ENCODE peak calls at places on chromosomes 1 and 21, in four cellular contexts. P is cardiac muscle cell, J is MM.1S, T is body of pancreas. G is an unnamed sample.

GRCh38 chr1:32071758-32072621 is 749 bp upstream of the TMEM39B start:
- DNase-seq in P (peak; percentile 70), J (no peak), T (no peak), G (no peak)

GRCh38 chr1:56819393-56819899 is at the start of gene FYB2:
- DNase-seq in P (no peak), J (no peak), T (peak; percentile 49), G (no peak)

GRCh38 chr1:69787151-69787550 is 219.4 kb downstream of the LRRC7 start:
- DNase-seq in P (no peak), J (no peak), T (no peak), G (no peak)

GRCh38 chr1:172874950-172875349 is 175.8 kb downstream of the TNFSF18 start:
- DNase-seq in P (no peak), J (peak; percentile 77), T (no peak), G (no peak)

GRCh38 chr1:197598935-197599334 is 176.3 kb downstream of the DENND1B start:
- DNase-seq in P (no peak), J (no peak), T (no peak), G (no peak)

GRCh38 chr1:60809204-60809985 is 273.0 kb upstream of the NFIA start:
- DNase-seq in P (no peak), J (no peak), T (no peak), G (no peak)

GRCh38 chr1:173453982-173454381 is 23.2 kb upstream of the PRDX6 start:
- DNase-seq in P (no peak), J (no peak), T (no peak), G (no peak)

GRCh38 chr1:228408041-228408868 is 1.6 kb upstream of the TRIM11 start:
- DNase-seq in P (no peak), J (no peak), T (no peak), G (no peak)

GRCh38 chr21:42565206-42565810 is 51.7 kb downstream of the SLC37A1 start:
- DNase-seq in P (no peak), J (no peak), T (peak; percentile 6), G (no peak)

GRCh38 chr21:43355925-43356289 is 71.0 kb downstream of the SIK1 start:
- DNase-seq in P (no peak), J (no peak), T (no peak), G (no peak)

GRCh38 chr1:201115390-201115937 is 3.2 kb upstream of the CACNA1S start:
- DNase-seq in P (no peak), J (no peak), T (no peak), G (no peak)

GRCh38 chr1:226990133-226990716 is 50.1 kb downstream of the COQ8A start:
- DNase-seq in P (peak; percentile 59), J (no peak), T (peak; percentile 56), G (peak; percentile 59)

DNA sequence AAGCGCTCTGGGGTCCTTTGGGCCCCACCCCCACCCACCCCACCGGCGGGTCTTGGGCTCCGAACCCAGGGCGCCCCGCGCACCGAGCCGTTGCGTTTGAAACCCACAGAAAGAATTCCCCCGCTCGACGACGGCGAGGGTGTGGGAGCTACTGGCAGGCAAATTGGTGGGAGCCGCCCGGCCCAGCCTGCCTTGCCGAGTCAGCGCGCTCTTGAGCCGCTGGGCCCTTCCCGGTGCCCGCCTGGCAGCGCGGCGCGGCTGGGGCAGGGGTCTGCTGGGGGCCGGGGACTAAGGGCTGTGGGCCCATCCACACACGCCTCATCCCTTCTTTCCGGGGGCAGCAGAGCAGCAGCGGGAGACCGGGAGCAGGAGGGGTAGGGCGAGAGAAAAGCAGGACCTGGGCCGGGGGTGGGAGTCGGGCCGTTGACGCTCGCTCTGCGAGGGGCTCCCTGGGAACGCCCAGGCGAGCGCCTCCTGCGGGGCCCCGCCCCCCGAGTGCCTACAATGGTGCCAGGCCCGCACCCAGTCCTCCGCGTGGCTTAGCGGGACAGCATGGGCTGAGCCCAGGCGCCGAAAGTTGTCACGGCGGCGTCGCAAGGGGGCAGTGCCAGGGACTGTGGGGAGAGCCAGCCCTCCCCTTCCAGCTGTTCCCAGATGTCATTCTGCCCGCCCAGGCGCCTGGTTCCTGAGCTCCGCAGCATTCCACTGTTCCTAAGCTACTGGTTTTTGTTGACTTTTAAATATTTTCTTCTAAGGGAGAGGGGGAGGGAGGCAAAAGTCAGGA is at the start of gene C1orf94:
- DNase-seq in P (no peak), J (no peak), T (no peak), G (no peak)
- H3K27me3 ChIP-seq in P (peaks cover 36% of the 10 kb centered on the region), J (peaks cover 57% of the 10 kb centered on the region), T (peaks cover 13% of the 10 kb centered on the region), G (no peaks in the 10 kb centered on the region)

GRCh38 chr1:166999090-166999489 is 10.0 kb downstream of the MAEL start:
- DNase-seq in P (peak; percentile 42), J (no peak), T (no peak), G (no peak)

GRCh38 chr1:167003711-167004110 is 14.6 kb downstream of the MAEL start:
- DNase-seq in P (no peak), J (no peak), T (no peak), G (no peak)

GRCh38 chr1:167000546-167000945 is 11.5 kb downstream of the MAEL start:
- DNase-seq in P (no peak), J (no peak), T (no peak), G (no peak)

GRCh38 chr1:166999500-166999899 is 10.4 kb downstream of the MAEL start:
- DNase-seq in P (no peak), J (peak; percentile 97), T (no peak), G (no peak)

DNA sequence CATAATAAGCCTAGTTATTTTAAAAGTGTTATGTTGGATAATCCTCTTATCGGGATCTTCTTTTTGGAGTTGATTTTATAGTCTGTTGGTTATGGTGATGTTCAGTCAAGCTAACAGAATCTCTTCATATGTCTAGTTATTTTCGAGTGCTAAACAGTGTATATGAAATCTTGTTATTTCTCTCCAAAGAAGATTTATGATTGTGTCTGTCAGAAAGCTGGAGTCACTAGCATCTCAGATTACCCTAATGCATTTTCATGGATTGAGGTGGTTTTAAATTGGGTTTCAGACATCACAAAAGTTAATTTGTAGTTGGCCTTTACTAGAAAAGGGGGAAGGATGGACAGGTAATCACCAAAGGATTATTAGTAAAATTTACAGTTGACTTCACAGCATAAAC is 13.3 kb downstream of the MAEL start:
- DNase-seq in P (no peak), J (no peak), T (no peak), G (no peak)
- H3K4me1 ChIP-seq in P (no peaks in the 10 kb centered on the region), J (peaks cover 29% of the 10 kb centered on the region), T (no peaks in the 10 kb centered on the region), G (no peaks in the 10 kb centered on the region)

GRCh38 chr21:25360593-25360992 is 246.7 kb downstream of the MRPL39 start:
- DNase-seq in P (no peak), J (no peak), T (no peak), G (no peak)
- TF ChIP-seq CTCF in P (peak; percentile 22), J (peak; percentile 13), T (no peak), G (no peak)

GRCh38 chr1:22778408-22778807 is 67.8 kb downstream of the EPHB2 start:
- DNase-seq in P (no peak), J (no peak), T (no peak), G (no peak)

GRCh38 chr1:22780696-22781095 is 70.1 kb downstream of the EPHB2 start:
- DNase-seq in P (no peak), J (no peak), T (no peak), G (no peak)

GRCh38 chr1:22777658-22778057 is 67.0 kb downstream of the EPHB2 start:
- DNase-seq in P (no peak), J (no peak), T (no peak), G (no peak)

GRCh38 chr1:22781483-22781882 is 70.8 kb downstream of the EPHB2 start:
- DNase-seq in P (no peak), J (no peak), T (no peak), G (no peak)

DNA sequence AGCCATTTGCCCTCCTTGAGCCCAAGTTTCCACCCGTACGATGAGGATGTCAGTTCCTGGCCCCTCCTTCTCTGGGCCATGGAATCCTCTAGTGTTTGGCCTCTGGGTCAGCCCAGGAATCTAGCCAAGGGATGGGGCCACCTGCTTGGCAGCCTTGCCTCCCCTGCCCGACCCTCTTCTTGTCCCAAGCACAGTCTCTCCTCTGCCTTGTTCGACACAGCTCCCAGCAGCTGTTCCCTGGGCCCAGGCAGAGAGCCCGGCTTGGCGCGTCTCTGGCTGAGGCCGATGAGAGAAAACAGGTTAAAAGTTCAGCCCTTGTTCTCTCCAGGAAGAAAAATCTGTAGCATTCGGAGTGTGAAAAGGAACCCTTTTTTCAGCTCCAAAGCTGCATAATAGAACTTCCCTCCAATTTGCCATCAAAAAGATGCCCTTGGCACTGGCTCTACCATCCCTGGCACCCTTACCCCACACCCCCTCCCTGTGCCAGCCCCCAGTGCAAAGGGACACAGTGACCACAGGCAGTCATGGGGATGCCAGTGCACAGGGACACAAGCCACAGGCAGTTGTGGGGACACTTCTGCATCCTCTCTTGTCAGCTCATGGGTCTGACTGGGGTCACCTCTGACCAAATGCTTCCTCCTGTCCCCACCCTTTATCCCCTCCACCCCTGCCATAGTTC is 68.3 kb downstream of the EPHB2 start:
- DNase-seq in P (peak; percentile 44), J (no peak), T (no peak), G (peak; percentile 68)
- H3K27me3 ChIP-seq in P (no peaks in the 10 kb centered on the region), J (peaks cover 90% of the 10 kb centered on the region), T (no peaks in the 10 kb centered on the region), G (no peaks in the 10 kb centered on the region)

GRCh38 chr1:235835226-235835625 is 31.5 kb downstream of the LYST start:
- DNase-seq in P (peak; percentile 72), J (no peak), T (peak; percentile 53), G (peak; percentile 68)

GRCh38 chr1:235832011-235832410 is 34.7 kb downstream of the LYST start:
- DNase-seq in P (no peak), J (no peak), T (no peak), G (no peak)

GRCh38 chr1:235831148-235831547 is 35.6 kb downstream of the LYST start:
- DNase-seq in P (peak; percentile 27), J (no peak), T (no peak), G (no peak)

GRCh38 chr1:235838021-235838420 is 28.7 kb downstream of the LYST start:
- DNase-seq in P (no peak), J (no peak), T (no peak), G (no peak)

GRCh38 chr1:235834620-235835019 is 32.1 kb downstream of the LYST start:
- DNase-seq in P (no peak), J (no peak), T (no peak), G (no peak)
- H3K4me1 ChIP-seq in P (no peaks in the 10 kb centered on the region), J (no peaks in the 10 kb centered on the region), T (peaks cover 13% of the 10 kb centered on the region), G (no peaks in the 10 kb centered on the region)

GRCh38 chr1:209335090-209335692 is 248.3 kb upstream of the CAMK1G start:
- DNase-seq in P (peak; percentile 23), J (peak; percentile 51), T (peak; percentile 28), G (no peak)
- TF ChIP-seq CTCF in P (peak; percentile 89), J (peak; percentile 91), T (peak; percentile 46), G (no peak)

GRCh38 chr1:2810899-2811525 is 9.5 kb upstream of the TTC34 start:
- DNase-seq in P (no peak), J (no peak), T (no peak), G (no peak)

GRCh38 chr1:2811526-2811905 is 10.0 kb upstream of the TTC34 start:
- DNase-seq in P (no peak), J (no peak), T (no peak), G (no peak)

GRCh38 chr1:2809656-2810055 is 8.2 kb upstream of the TTC34 start:
- DNase-seq in P (no peak), J (no peak), T (no peak), G (no peak)

GRCh38 chr1:2808831-2809605 is 7.5 kb upstream of the TTC34 start:
- DNase-seq in P (no peak), J (no peak), T (no peak), G (no peak)

DNA sequence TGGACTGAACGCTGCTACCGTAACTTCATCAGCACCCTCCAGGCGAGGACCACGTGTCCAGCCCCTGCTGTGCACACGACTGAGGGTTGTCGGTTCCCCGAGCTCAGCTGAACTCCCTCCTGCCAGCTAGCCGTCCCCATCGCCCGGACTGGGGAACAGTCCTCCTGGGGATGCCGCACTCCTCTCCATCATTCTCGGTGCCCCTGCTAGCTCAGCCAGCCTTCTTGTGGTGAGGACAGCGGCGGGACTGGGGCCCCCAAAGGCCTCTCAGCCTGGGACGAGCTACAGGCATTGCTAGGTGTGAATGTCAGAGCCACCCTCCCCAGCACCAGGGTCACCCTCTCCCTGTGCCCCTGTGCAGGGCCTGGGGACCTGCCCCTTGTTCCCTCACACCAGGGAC is 8.8 kb upstream of the TTC34 start:
- DNase-seq in P (no peak), J (no peak), T (no peak), G (no peak)
- H3K27me3 ChIP-seq in P (no peaks in the 10 kb centered on the region), J (peaks cover 96% of the 10 kb centered on the region), T (peaks cover 5% of the 10 kb centered on the region), G (no peaks in the 10 kb centered on the region)